ENCODE peak calls at places on chromosomes 13 and 19, in five cellular contexts. One of them, this sample, is unnamed.

GRCh38 chr13:33051632-33052031 is 35.4 kb downstream of the KL start:
- DNase-seq in heart left ventricle: no peak
- DNase-seq in HCT116: no peak
- DNase-seq in ascending aorta: no peak
- DNase-seq in activated B cell treated with CpG ODN at 0.5 μM for 24 hours: no peak
- DNase-seq in this sample: no peak

GRCh38 chr13:112102243-112102642 is 35.3 kb downstream of the SOX1 start:
- DNase-seq in heart left ventricle: no peak
- DNase-seq in HCT116: peak
- DNase-seq in ascending aorta: no peak
- DNase-seq in activated B cell treated with CpG ODN at 0.5 μM for 24 hours: no peak
- DNase-seq in this sample: no peak

GRCh38 chr13:99985243-99985874 is 3.8 kb downstream of the ZIC2 start:
- DNase-seq in heart left ventricle: no peak
- DNase-seq in HCT116: no peak
- DNase-seq in ascending aorta: no peak
- DNase-seq in activated B cell treated with CpG ODN at 0.5 μM for 24 hours: no peak
- DNase-seq in this sample: no peak

GRCh38 chr13:74024856-74025255 is 109.3 kb downstream of the KLF12 start:
- DNase-seq in heart left ventricle: no peak
- DNase-seq in HCT116: no peak
- DNase-seq in ascending aorta: no peak
- DNase-seq in activated B cell treated with CpG ODN at 0.5 μM for 24 hours: no peak
- DNase-seq in this sample: no peak

GRCh38 chr13:30752201-30752797 is 17.0 kb downstream of the ALOX5AP start:
- DNase-seq in heart left ventricle: peak
- DNase-seq in HCT116: no peak
- DNase-seq in ascending aorta: no peak
- DNase-seq in activated B cell treated with CpG ODN at 0.5 μM for 24 hours: no peak
- DNase-seq in this sample: no peak

GRCh38 chr19:4581381-4582111 is 22.1 kb upstream of the SEMA6B start:
- DNase-seq in heart left ventricle: no peak
- DNase-seq in HCT116: no peak
- DNase-seq in ascending aorta: no peak
- DNase-seq in activated B cell treated with CpG ODN at 0.5 μM for 24 hours: no peak
- DNase-seq in this sample: no peak

GRCh38 chr19:5578094-5578846 is 10.5 kb upstream of the TINCR start:
- DNase-seq in heart left ventricle: peak
- DNase-seq in HCT116: no peak
- DNase-seq in ascending aorta: no peak
- DNase-seq in activated B cell treated with CpG ODN at 0.5 μM for 24 hours: peak
- DNase-seq in this sample: peak

GRCh38 chr19:48627865-48628314 is 8.6 kb downstream of the SPHK2 start:
- DNase-seq in heart left ventricle: no peak
- DNase-seq in HCT116: no peak
- DNase-seq in ascending aorta: no peak
- DNase-seq in activated B cell treated with CpG ODN at 0.5 μM for 24 hours: no peak
- DNase-seq in this sample: no peak

GRCh38 chr13:27962128-27962841 is 6.8 kb downstream of the CDX2 start:
- DNase-seq in heart left ventricle: no peak
- DNase-seq in HCT116: no peak
- DNase-seq in ascending aorta: no peak
- DNase-seq in activated B cell treated with CpG ODN at 0.5 μM for 24 hours: no peak
- DNase-seq in this sample: peak

GRCh38 chr13:39496487-39496998 is 106.5 kb downstream of the LHFPL6 start:
- DNase-seq in heart left ventricle: no peak
- DNase-seq in HCT116: no peak
- DNase-seq in ascending aorta: no peak
- DNase-seq in activated B cell treated with CpG ODN at 0.5 μM for 24 hours: no peak
- DNase-seq in this sample: no peak

GRCh38 chr19:35136231-35136630 is 1.4 kb upstream of the LGI4 start:
- DNase-seq in heart left ventricle: no peak
- DNase-seq in HCT116: no peak
- DNase-seq in ascending aorta: no peak
- DNase-seq in activated B cell treated with CpG ODN at 0.5 μM for 24 hours: no peak
- DNase-seq in this sample: no peak

GRCh38 chr13:75762066-75762937 is 126.2 kb downstream of the LMO7 start:
- DNase-seq in heart left ventricle: no peak
- DNase-seq in HCT116: no peak
- DNase-seq in ascending aorta: no peak
- DNase-seq in activated B cell treated with CpG ODN at 0.5 μM for 24 hours: no peak
- DNase-seq in this sample: no peak

GRCh38 chr19:1592023-1592754 is 476 bp downstream of the MBD3 start:
- DNase-seq in heart left ventricle: peak
- DNase-seq in HCT116: peak
- DNase-seq in ascending aorta: peak
- DNase-seq in activated B cell treated with CpG ODN at 0.5 μM for 24 hours: peak
- DNase-seq in this sample: peak

GRCh38 chr13:105445793-105446192 is 1089.7 kb downstream of the EFNB2 start:
- DNase-seq in heart left ventricle: no peak
- DNase-seq in HCT116: no peak
- DNase-seq in ascending aorta: no peak
- DNase-seq in activated B cell treated with CpG ODN at 0.5 μM for 24 hours: no peak
- DNase-seq in this sample: no peak

GRCh38 chr13:48278806-48279205 is 24.7 kb upstream of the RB1 start:
- DNase-seq in heart left ventricle: no peak
- DNase-seq in HCT116: no peak
- DNase-seq in ascending aorta: no peak
- DNase-seq in activated B cell treated with CpG ODN at 0.5 μM for 24 hours: no peak
- DNase-seq in this sample: no peak

GRCh38 chr13:53170910-53171309 is 142.3 kb downstream of the OLFM4 start:
- DNase-seq in heart left ventricle: no peak
- DNase-seq in HCT116: no peak
- DNase-seq in ascending aorta: no peak
- DNase-seq in activated B cell treated with CpG ODN at 0.5 μM for 24 hours: no peak
- DNase-seq in this sample: no peak

GRCh38 chr13:59099182-59099950 is 1064.4 kb downstream of the DIAPH3 start:
- DNase-seq in heart left ventricle: no peak
- DNase-seq in HCT116: no peak
- DNase-seq in ascending aorta: no peak
- DNase-seq in activated B cell treated with CpG ODN at 0.5 μM for 24 hours: no peak
- DNase-seq in this sample: no peak

GRCh38 chr19:18915639-18916038 is 3.5 kb downstream of the COPE start:
- DNase-seq in heart left ventricle: no peak
- DNase-seq in HCT116: peak
- DNase-seq in ascending aorta: no peak
- DNase-seq in activated B cell treated with CpG ODN at 0.5 μM for 24 hours: no peak
- DNase-seq in this sample: no peak

GRCh38 chr13:51034906-51035305 is 76.2 kb downstream of the C13orf42 start:
- DNase-seq in heart left ventricle: no peak
- DNase-seq in HCT116: no peak
- DNase-seq in ascending aorta: no peak
- DNase-seq in activated B cell treated with CpG ODN at 0.5 μM for 24 hours: no peak
- DNase-seq in this sample: no peak

GRCh38 chr19:33226550-33227241 is 1.0 kb upstream of the SLC7A10 start:
- DNase-seq in heart left ventricle: no peak
- DNase-seq in HCT116: no peak
- DNase-seq in ascending aorta: no peak
- DNase-seq in activated B cell treated with CpG ODN at 0.5 μM for 24 hours: no peak
- DNase-seq in this sample: no peak

GRCh38 chr13:48896312-48896711 is 79.4 kb upstream of the FNDC3A start:
- DNase-seq in heart left ventricle: no peak
- DNase-seq in HCT116: no peak
- DNase-seq in ascending aorta: no peak
- DNase-seq in activated B cell treated with CpG ODN at 0.5 μM for 24 hours: no peak
- DNase-seq in this sample: no peak

GRCh38 chr19:38537071-38537847 is 80.5 kb downstream of the MAP4K1 start:
- DNase-seq in heart left ventricle: no peak
- DNase-seq in HCT116: no peak
- DNase-seq in ascending aorta: no peak
- DNase-seq in activated B cell treated with CpG ODN at 0.5 μM for 24 hours: no peak
- DNase-seq in this sample: no peak

GRCh38 chr19:48858984-48859710 is 9.3 kb downstream of the PLEKHA4 start:
- DNase-seq in heart left ventricle: no peak
- DNase-seq in HCT116: no peak
- DNase-seq in ascending aorta: no peak
- DNase-seq in activated B cell treated with CpG ODN at 0.5 μM for 24 hours: peak
- DNase-seq in this sample: no peak

GRCh38 chr19:55669418-55670279 is 5.4 kb upstream of the EPN1 start:
- DNase-seq in heart left ventricle: no peak
- DNase-seq in HCT116: no peak
- DNase-seq in ascending aorta: no peak
- DNase-seq in activated B cell treated with CpG ODN at 0.5 μM for 24 hours: no peak
- DNase-seq in this sample: no peak

GRCh38 chr19:14472202-14472961 is 2.8 kb downstream of the PTGER1 start:
- DNase-seq in heart left ventricle: peak
- DNase-seq in HCT116: peak
- DNase-seq in ascending aorta: peak
- DNase-seq in activated B cell treated with CpG ODN at 0.5 μM for 24 hours: peak
- DNase-seq in this sample: peak

GRCh38 chr19:11349171-11349570 is 2.9 kb downstream of the CCDC159 start:
- DNase-seq in heart left ventricle: no peak
- DNase-seq in HCT116: no peak
- DNase-seq in ascending aorta: no peak
- DNase-seq in activated B cell treated with CpG ODN at 0.5 μM for 24 hours: no peak
- DNase-seq in this sample: no peak

GRCh38 chr13:52846567-52847321 is 1.7 kb downstream of the PCDH8 start:
- DNase-seq in heart left ventricle: peak
- DNase-seq in HCT116: no peak
- DNase-seq in ascending aorta: no peak
- DNase-seq in activated B cell treated with CpG ODN at 0.5 μM for 24 hours: no peak
- DNase-seq in this sample: peak

GRCh38 chr13:38980628-38981078 is 10.0 kb downstream of the STOML3 start:
- DNase-seq in heart left ventricle: no peak
- DNase-seq in HCT116: no peak
- DNase-seq in ascending aorta: no peak
- DNase-seq in activated B cell treated with CpG ODN at 0.5 μM for 24 hours: no peak
- DNase-seq in this sample: no peak

GRCh38 chr13:59706101-59706976 is 457.4 kb downstream of the DIAPH3 start:
- DNase-seq in heart left ventricle: no peak
- DNase-seq in HCT116: no peak
- DNase-seq in ascending aorta: no peak
- DNase-seq in activated B cell treated with CpG ODN at 0.5 μM for 24 hours: no peak
- DNase-seq in this sample: no peak

GRCh38 chr13:112106467-112107141 is 39.7 kb downstream of the SOX1 start:
- DNase-seq in heart left ventricle: no peak
- DNase-seq in HCT116: no peak
- DNase-seq in ascending aorta: no peak
- DNase-seq in activated B cell treated with CpG ODN at 0.5 μM for 24 hours: no peak
- DNase-seq in this sample: no peak

GRCh38 chr19:43759515-43759914 is 4.8 kb upstream of the SMG9 start:
- DNase-seq in heart left ventricle: no peak
- DNase-seq in HCT116: peak
- DNase-seq in ascending aorta: no peak
- DNase-seq in activated B cell treated with CpG ODN at 0.5 μM for 24 hours: no peak
- DNase-seq in this sample: no peak

DNA sequence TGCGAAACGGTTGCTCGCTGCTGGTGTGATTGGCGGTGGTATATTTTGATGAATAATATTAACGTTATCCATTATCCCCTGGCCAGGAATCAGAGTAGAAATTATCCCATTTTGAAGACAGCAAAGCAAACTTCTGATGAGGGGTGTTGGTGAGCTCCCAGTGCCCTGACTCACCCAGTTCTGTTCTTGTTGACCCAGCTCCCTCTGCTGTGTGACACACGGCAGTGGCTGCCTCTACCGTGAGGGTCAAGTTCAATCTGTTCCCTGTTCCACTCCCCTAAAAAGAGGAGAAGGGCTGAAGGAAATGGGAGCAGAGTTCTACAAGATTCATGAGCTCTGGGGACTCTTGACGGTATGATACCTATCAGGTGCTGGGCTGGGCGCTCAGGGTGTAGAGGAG is 2.0 kb downstream of the CAMSAP3 start:
- DNase-seq in heart left ventricle: no peak
- DNase-seq in HCT116: no peak
- DNase-seq in ascending aorta: no peak
- DNase-seq in activated B cell treated with CpG ODN at 0.5 μM for 24 hours: no peak
- DNase-seq in this sample: no peak
- TF ChIP-seq CTCF in heart left ventricle: no peak
- TF ChIP-seq CTCF in HCT116: no peak
- TF ChIP-seq CTCF in ascending aorta: no peak
- TF ChIP-seq CTCF in activated B cell treated with CpG ODN at 0.5 μM for 24 hours: no peak
- TF ChIP-seq CTCF in this sample: no peak

DNA sequence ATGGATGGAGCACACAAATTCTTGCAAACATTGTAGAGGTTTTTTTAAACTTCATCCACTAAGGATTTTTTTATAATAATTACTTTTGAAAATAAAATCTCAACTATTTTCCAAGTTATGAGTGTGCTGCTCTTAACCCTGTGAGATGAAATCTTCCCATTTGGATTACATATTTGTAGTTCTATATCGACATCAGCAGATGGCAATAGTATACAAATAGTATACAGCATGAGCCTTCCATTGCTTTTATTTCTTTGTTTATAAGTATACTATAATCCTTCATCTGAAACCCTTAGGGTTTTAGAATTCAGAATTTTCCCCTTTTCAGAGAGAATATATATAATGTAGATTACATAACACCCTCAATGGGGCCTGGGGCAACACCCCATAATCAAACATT is 70.5 kb downstream of the GJA3 start:
- DNase-seq in heart left ventricle: no peak
- DNase-seq in HCT116: no peak
- DNase-seq in ascending aorta: no peak
- DNase-seq in activated B cell treated with CpG ODN at 0.5 μM for 24 hours: no peak
- DNase-seq in this sample: no peak
- TF ChIP-seq CTCF in heart left ventricle: no peak
- TF ChIP-seq CTCF in HCT116: no peak
- TF ChIP-seq CTCF in ascending aorta: peak
- TF ChIP-seq CTCF in activated B cell treated with CpG ODN at 0.5 μM for 24 hours: no peak
- TF ChIP-seq CTCF in this sample: no peak

GRCh38 chr13:43916828-43917227 is 37.1 kb downstream of the LACC1 start:
- DNase-seq in heart left ventricle: no peak
- DNase-seq in HCT116: no peak
- DNase-seq in ascending aorta: no peak
- DNase-seq in activated B cell treated with CpG ODN at 0.5 μM for 24 hours: no peak
- DNase-seq in this sample: no peak

GRCh38 chr13:43915451-43915850 is 35.7 kb downstream of the LACC1 start:
- DNase-seq in heart left ventricle: no peak
- DNase-seq in HCT116: no peak
- DNase-seq in ascending aorta: no peak
- DNase-seq in activated B cell treated with CpG ODN at 0.5 μM for 24 hours: no peak
- DNase-seq in this sample: no peak

GRCh38 chr13:43918636-43919035 is 38.9 kb downstream of the LACC1 start:
- DNase-seq in heart left ventricle: no peak
- DNase-seq in HCT116: no peak
- DNase-seq in ascending aorta: no peak
- DNase-seq in activated B cell treated with CpG ODN at 0.5 μM for 24 hours: no peak
- DNase-seq in this sample: no peak
- TF ChIP-seq CTCF in heart left ventricle: no peak
- TF ChIP-seq CTCF in HCT116: no peak
- TF ChIP-seq CTCF in ascending aorta: no peak
- TF ChIP-seq CTCF in activated B cell treated with CpG ODN at 0.5 μM for 24 hours: no peak
- TF ChIP-seq CTCF in this sample: no peak

GRCh38 chr13:106922384-106922783 is 354.4 kb upstream of the ARGLU1 start:
- DNase-seq in heart left ventricle: no peak
- DNase-seq in HCT116: no peak
- DNase-seq in ascending aorta: no peak
- DNase-seq in activated B cell treated with CpG ODN at 0.5 μM for 24 hours: no peak
- DNase-seq in this sample: no peak
- TF ChIP-seq CTCF in heart left ventricle: no peak
- TF ChIP-seq CTCF in HCT116: no peak
- TF ChIP-seq CTCF in ascending aorta: no peak
- TF ChIP-seq CTCF in activated B cell treated with CpG ODN at 0.5 μM for 24 hours: no peak
- TF ChIP-seq CTCF in this sample: no peak

GRCh38 chr13:110575322-110576069 is 14.0 kb upstream of the RAB20 start:
- DNase-seq in heart left ventricle: peak
- DNase-seq in HCT116: no peak
- DNase-seq in ascending aorta: no peak
- DNase-seq in activated B cell treated with CpG ODN at 0.5 μM for 24 hours: no peak
- DNase-seq in this sample: no peak
- TF ChIP-seq CTCF in heart left ventricle: no peak
- TF ChIP-seq CTCF in HCT116: no peak
- TF ChIP-seq CTCF in ascending aorta: no peak
- TF ChIP-seq CTCF in activated B cell treated with CpG ODN at 0.5 μM for 24 hours: no peak
- TF ChIP-seq CTCF in this sample: no peak

This sample was measured in type B pancreatic cell.